ENCODE peak calls at places on chromosomes 12 and 14, in five cellular contexts. Z is AG09319, Q is endothelial cell, V is fibroblast of pulmonary artery, C is AG09309. G is an unnamed sample.

GRCh38 chr12:6312529-6313325 is 2.2 kb downstream of the PLEKHG6 start:
- DNase-seq in C (no peak), Q (no peak), V (no peak), Z (no peak), G (no peak)

GRCh38 chr12:63064080-63064479 is 86.9 kb downstream of the AVPR1A start:
- DNase-seq in C (peak), Q (no peak), Z (peak), V (peak), G (no peak)

GRCh38 chr12:115857160-115857920 is 420.2 kb downstream of the MED13L start:
- DNase-seq in Z (no peak), C (no peak), Q (no peak), V (no peak), G (no peak)

GRCh38 chr12:6829532-6830220 is 1.5 kb downstream of the P3H3 start:
- DNase-seq in C (no peak), V (no peak), Z (no peak), Q (no peak), G (no peak)

GRCh38 chr12:128307791-128308190 is 40.8 kb downstream of the TMEM132C start:
- DNase-seq in C (no peak), Z (no peak), Q (no peak), V (no peak), G (no peak)

GRCh38 chr12:25053021-25053271 is 104.0 kb upstream of the BCAT1 start:
- DNase-seq in Q (no peak), V (no peak), Z (no peak), C (no peak), G (no peak)

GRCh38 chr14:69093551-69094421 is 59.1 kb downstream of the DCAF5 start:
- DNase-seq in V (peak), C (no peak), Z (no peak), Q (peak), G (no peak)

GRCh38 chr12:26940820-26941219 is 2.5 kb downstream of the FGFR1OP2 start:
- DNase-seq in Q (no peak), V (peak), C (no peak), Z (no peak), G (no peak)

GRCh38 chr12:52361553-52361952 is 5.7 kb downstream of the KRT85 start:
- DNase-seq in C (no peak), Q (no peak), V (no peak), Z (no peak), G (no peak)

GRCh38 chr12:116381744-116382455 is 104.4 kb upstream of the MED13L start:
- DNase-seq in C (peak), Q (peak), V (peak), Z (peak), G (no peak)

GRCh38 chr14:100612879-100613455 is 25.8 kb upstream of the BEGAIN start:
- DNase-seq in V (no peak), Q (no peak), Z (no peak), C (no peak), G (no peak)

GRCh38 chr12:92020983-92021664 is 124.5 kb downstream of the BTG1 start:
- DNase-seq in Q (no peak), C (no peak), V (peak), Z (no peak), G (no peak)
- TF ChIP-seq CTCF in Q (no peak), C (no peak), V (no peak), Z (no peak), G (no peak)

DNA sequence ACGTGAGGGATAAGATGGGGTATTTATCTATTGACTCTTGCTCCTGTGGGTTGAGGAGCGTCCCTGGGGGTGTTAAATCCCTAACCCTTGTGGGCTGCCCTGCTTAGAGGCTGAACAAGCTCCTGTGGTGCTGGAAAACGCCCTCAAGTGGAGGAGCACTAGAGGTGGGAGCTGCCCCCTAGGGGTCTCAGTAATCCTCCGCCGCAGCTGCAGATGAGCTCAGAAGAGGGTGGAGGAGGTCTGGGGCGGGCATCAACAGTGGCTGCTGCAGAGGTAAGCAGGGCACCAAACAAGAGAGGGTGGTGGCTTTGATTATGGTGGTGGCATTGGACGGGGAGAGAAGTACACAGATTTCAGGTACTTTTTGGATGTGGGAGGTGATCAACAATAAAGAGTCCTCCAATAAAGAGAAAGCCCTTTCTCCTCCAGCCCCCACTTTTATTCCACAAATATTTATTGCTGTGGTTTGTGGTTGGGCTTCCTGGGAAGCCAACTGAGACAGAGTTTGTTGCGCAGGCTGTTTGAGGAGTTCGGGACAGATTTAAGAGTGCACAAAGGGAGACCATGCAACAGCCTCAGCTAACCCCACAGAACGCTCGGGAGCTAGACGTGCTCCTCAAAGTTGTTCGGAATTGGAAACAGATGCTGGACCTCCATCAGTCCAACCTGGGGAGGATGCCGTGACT is 179.9 kb downstream of the ADCK1 start:
- DNase-seq in Q (peak), C (peak), V (no peak), Z (no peak), G (no peak)
- TF ChIP-seq CTCF in Q (peak), C (no peak), V (no peak), Z (no peak), G (no peak)

GRCh38 chr12:8553088-8553627 is 12.5 kb upstream of the CLEC4E start:
- DNase-seq in Z (no peak), C (no peak), Q (no peak), V (no peak), G (no peak)
- TF ChIP-seq CTCF in Z (no peak), C (no peak), Q (no peak), V (no peak), G (no peak)

DNA sequence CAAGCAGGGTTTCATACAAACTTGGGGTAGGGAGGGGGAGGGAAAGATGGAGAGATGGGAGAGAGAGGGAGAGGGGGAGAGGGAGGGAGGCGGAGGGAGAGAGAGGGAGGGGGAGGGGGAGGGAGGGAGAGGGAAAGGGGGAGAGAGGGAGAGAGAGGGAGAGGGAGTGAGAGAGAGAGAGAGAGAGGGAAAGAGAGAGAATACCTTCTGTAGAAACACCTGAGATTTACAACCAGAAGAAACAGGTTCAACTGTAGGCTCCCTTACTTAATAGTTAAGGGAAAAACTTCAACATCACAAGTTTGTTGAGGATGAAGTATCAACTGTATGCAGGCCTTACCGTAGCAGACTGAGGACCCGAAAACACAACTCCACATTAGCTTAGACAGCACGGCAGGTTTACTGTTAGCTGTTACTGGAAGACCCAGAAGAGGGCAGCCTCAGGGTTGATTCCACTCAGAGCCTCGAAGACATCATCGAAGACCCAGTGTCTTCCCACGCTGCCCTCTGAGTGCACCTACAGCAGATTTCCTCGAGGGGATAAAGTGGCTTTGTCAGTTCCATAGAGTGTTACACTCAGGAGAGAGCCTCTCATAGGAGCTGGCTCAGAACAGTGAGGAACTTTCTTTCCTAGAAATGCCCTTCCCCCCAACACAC is 72.4 kb downstream of the NT5DC3 start:
- DNase-seq in V (peak), Q (no peak), C (no peak), Z (no peak), G (no peak)
- TF ChIP-seq CTCF in V (no peak), Q (no peak), C (no peak), Z (no peak), G (no peak)

GRCh38 chr14:76175942-76176341 is 24.2 kb downstream of the GPATCH2L start:
- DNase-seq in Z (no peak), C (no peak), Q (no peak), V (no peak), G (no peak)

GRCh38 chr14:76186318-76187027 is 34.8 kb downstream of the GPATCH2L start:
- DNase-seq in C (no peak), Q (no peak), V (no peak), Z (no peak), G (no peak)

DNA sequence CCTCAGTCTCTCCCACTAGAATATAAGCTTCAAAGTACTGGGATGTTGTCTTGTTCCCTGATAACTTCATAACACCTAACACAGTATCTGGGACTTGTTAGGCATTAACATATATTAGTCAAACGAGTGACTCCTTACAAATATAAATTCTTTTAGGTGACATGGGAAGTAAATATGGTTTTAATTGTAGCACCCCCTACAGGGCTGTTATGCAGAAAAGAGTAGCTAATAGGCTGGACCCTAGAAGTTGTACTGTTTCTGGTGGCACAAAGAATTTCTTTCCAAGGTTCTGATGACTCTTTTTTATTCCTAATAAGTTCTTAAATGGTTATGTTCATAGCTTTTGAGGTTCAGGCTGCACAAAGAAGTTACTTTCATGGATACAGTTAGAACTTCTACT is 29.8 kb downstream of the GPATCH2L start:
- DNase-seq in Q (no peak), Z (no peak), C (no peak), V (peak), G (no peak)
- TF ChIP-seq CTCF in Q (peak), Z (peak), C (peak), V (peak), G (peak)

GRCh38 chr12:57883700-57884099 is 37.2 kb upstream of the CTDSP2 start:
- DNase-seq in C (no peak), V (no peak), Q (no peak), Z (no peak), G (no peak)

GRCh38 chr12:57883057-57883456 is 36.5 kb upstream of the CTDSP2 start:
- DNase-seq in C (no peak), Z (no peak), Q (no peak), V (no peak), G (no peak)

GRCh38 chr12:57877876-57878275 is 31.3 kb upstream of the CTDSP2 start:
- DNase-seq in Q (no peak), V (no peak), C (no peak), Z (no peak), G (no peak)

GRCh38 chr12:57882575-57882974 is 36.0 kb upstream of the CTDSP2 start:
- DNase-seq in V (no peak), Z (no peak), Q (no peak), C (no peak), G (no peak)

GRCh38 chr12:57881035-57881973 is 34.8 kb upstream of the CTDSP2 start:
- DNase-seq in Q (no peak), Z (no peak), C (no peak), V (no peak), G (no peak)
- TF ChIP-seq CTCF in Q (no peak), Z (no peak), C (no peak), V (no peak), G (no peak)